ENCODE peak calls at places on chromosomes 2 and 18, in five cellular contexts. One of them, this sample, is unnamed.

GRCh38 chr18:59621027-59621426 is 76.2 kb downstream of the CCBE1 start:
- DNase-seq in brain microvascular endothelial cell: no peak
- DNase-seq in neural progenitor cell: no peak
- DNase-seq in uterus: no peak
- DNase-seq in stimulated activated CD4-positive, alpha-beta T cell treated with anti-CD3 and anti-CD28 coated beads, TNF-alpha, amount 100 ng/mL, for 48 hours: no peak
- DNase-seq in this sample: no peak

GRCh38 chr2:78780321-78780720 is 245.2 kb upstream of the REG3G start:
- DNase-seq in neural progenitor cell: no peak
- DNase-seq in uterus: no peak
- DNase-seq in brain microvascular endothelial cell: no peak
- DNase-seq in stimulated activated CD4-positive, alpha-beta T cell treated with anti-CD3 and anti-CD28 coated beads, TNF-alpha, amount 100 ng/mL, for 48 hours: no peak
- DNase-seq in this sample: no peak

GRCh38 chr2:43142921-43143438 is 83.4 kb downstream of the ZFP36L2 start:
- DNase-seq in uterus: no peak
- DNase-seq in stimulated activated CD4-positive, alpha-beta T cell treated with anti-CD3 and anti-CD28 coated beads, TNF-alpha, amount 100 ng/mL, for 48 hours: no peak
- DNase-seq in neural progenitor cell: no peak
- DNase-seq in brain microvascular endothelial cell: no peak
- DNase-seq in this sample: no peak

GRCh38 chr18:12041561-12041960 is 52.1 kb upstream of the ANKRD62 start:
- DNase-seq in neural progenitor cell: no peak
- DNase-seq in stimulated activated CD4-positive, alpha-beta T cell treated with anti-CD3 and anti-CD28 coated beads, TNF-alpha, amount 100 ng/mL, for 48 hours: no peak
- DNase-seq in brain microvascular endothelial cell: peak
- DNase-seq in uterus: no peak
- DNase-seq in this sample: no peak

GRCh38 chr18:42296723-42297122 is 341.7 kb downstream of the PIK3C3 start:
- DNase-seq in neural progenitor cell: no peak
- DNase-seq in uterus: no peak
- DNase-seq in stimulated activated CD4-positive, alpha-beta T cell treated with anti-CD3 and anti-CD28 coated beads, TNF-alpha, amount 100 ng/mL, for 48 hours: no peak
- DNase-seq in brain microvascular endothelial cell: peak
- DNase-seq in this sample: no peak

GRCh38 chr18:46680784-46681695 is 24.0 kb upstream of the LOXHD1 start:
- DNase-seq in uterus: no peak
- DNase-seq in brain microvascular endothelial cell: no peak
- DNase-seq in stimulated activated CD4-positive, alpha-beta T cell treated with anti-CD3 and anti-CD28 coated beads, TNF-alpha, amount 100 ng/mL, for 48 hours: no peak
- DNase-seq in neural progenitor cell: no peak
- DNase-seq in this sample: no peak

GRCh38 chr18:8045160-8045885 is 478.2 kb downstream of the PTPRM start:
- DNase-seq in uterus: no peak
- DNase-seq in stimulated activated CD4-positive, alpha-beta T cell treated with anti-CD3 and anti-CD28 coated beads, TNF-alpha, amount 100 ng/mL, for 48 hours: no peak
- DNase-seq in brain microvascular endothelial cell: no peak
- DNase-seq in neural progenitor cell: no peak
- DNase-seq in this sample: no peak

GRCh38 chr2:181846840-181847554 is 44.5 kb upstream of the ITPRID2 start:
- DNase-seq in uterus: no peak
- DNase-seq in stimulated activated CD4-positive, alpha-beta T cell treated with anti-CD3 and anti-CD28 coated beads, TNF-alpha, amount 100 ng/mL, for 48 hours: no peak
- DNase-seq in brain microvascular endothelial cell: no peak
- DNase-seq in neural progenitor cell: no peak
- DNase-seq in this sample: no peak

GRCh38 chr2:238019962-238020361 is 40.8 kb upstream of the SCLY start:
- DNase-seq in stimulated activated CD4-positive, alpha-beta T cell treated with anti-CD3 and anti-CD28 coated beads, TNF-alpha, amount 100 ng/mL, for 48 hours: no peak
- DNase-seq in neural progenitor cell: no peak
- DNase-seq in brain microvascular endothelial cell: no peak
- DNase-seq in uterus: no peak
- DNase-seq in this sample: no peak

GRCh38 chr18:55592572-55592971 is 4.6 kb upstream of the TCF4 start:
- DNase-seq in neural progenitor cell: no peak
- DNase-seq in stimulated activated CD4-positive, alpha-beta T cell treated with anti-CD3 and anti-CD28 coated beads, TNF-alpha, amount 100 ng/mL, for 48 hours: no peak
- DNase-seq in uterus: no peak
- DNase-seq in brain microvascular endothelial cell: peak
- DNase-seq in this sample: no peak

GRCh38 chr2:196403471-196403870 is 232.1 kb upstream of the STK17B start:
- DNase-seq in stimulated activated CD4-positive, alpha-beta T cell treated with anti-CD3 and anti-CD28 coated beads, TNF-alpha, amount 100 ng/mL, for 48 hours: no peak
- DNase-seq in brain microvascular endothelial cell: no peak
- DNase-seq in uterus: no peak
- DNase-seq in neural progenitor cell: no peak
- DNase-seq in this sample: no peak

GRCh38 chr18:13823707-13824395 is at the start of gene MC5R:
- DNase-seq in brain microvascular endothelial cell: peak
- DNase-seq in uterus: peak
- DNase-seq in stimulated activated CD4-positive, alpha-beta T cell treated with anti-CD3 and anti-CD28 coated beads, TNF-alpha, amount 100 ng/mL, for 48 hours: peak
- DNase-seq in neural progenitor cell: peak
- DNase-seq in this sample: no peak

GRCh38 chr18:52152036-52152435 is 188.0 kb upstream of the DCC start:
- DNase-seq in uterus: no peak
- DNase-seq in brain microvascular endothelial cell: no peak
- DNase-seq in neural progenitor cell: no peak
- DNase-seq in stimulated activated CD4-positive, alpha-beta T cell treated with anti-CD3 and anti-CD28 coated beads, TNF-alpha, amount 100 ng/mL, for 48 hours: no peak
- DNase-seq in this sample: no peak

GRCh38 chr2:45137941-45138695 is 128.9 kb upstream of the SIX2 start:
- DNase-seq in brain microvascular endothelial cell: no peak
- DNase-seq in uterus: no peak
- DNase-seq in neural progenitor cell: no peak
- DNase-seq in stimulated activated CD4-positive, alpha-beta T cell treated with anti-CD3 and anti-CD28 coated beads, TNF-alpha, amount 100 ng/mL, for 48 hours: no peak
- DNase-seq in this sample: no peak

GRCh38 chr2:36329251-36329650 is 26.3 kb upstream of the CRIM1 start:
- DNase-seq in stimulated activated CD4-positive, alpha-beta T cell treated with anti-CD3 and anti-CD28 coated beads, TNF-alpha, amount 100 ng/mL, for 48 hours: no peak
- DNase-seq in neural progenitor cell: no peak
- DNase-seq in uterus: no peak
- DNase-seq in brain microvascular endothelial cell: no peak
- DNase-seq in this sample: no peak

GRCh38 chr2:190382851-190383250 is 25.3 kb upstream of the MFSD6 start:
- DNase-seq in brain microvascular endothelial cell: peak
- DNase-seq in uterus: no peak
- DNase-seq in neural progenitor cell: peak
- DNase-seq in stimulated activated CD4-positive, alpha-beta T cell treated with anti-CD3 and anti-CD28 coated beads, TNF-alpha, amount 100 ng/mL, for 48 hours: no peak
- DNase-seq in this sample: no peak

GRCh38 chr2:54560146-54560881 is 104.2 kb downstream of the SPTBN1 start:
- DNase-seq in neural progenitor cell: peak
- DNase-seq in uterus: peak
- DNase-seq in stimulated activated CD4-positive, alpha-beta T cell treated with anti-CD3 and anti-CD28 coated beads, TNF-alpha, amount 100 ng/mL, for 48 hours: no peak
- DNase-seq in brain microvascular endothelial cell: no peak
- DNase-seq in this sample: no peak

GRCh38 chr2:120715356-120715755 is 20.3 kb upstream of the GLI2 start:
- DNase-seq in brain microvascular endothelial cell: no peak
- DNase-seq in uterus: no peak
- DNase-seq in stimulated activated CD4-positive, alpha-beta T cell treated with anti-CD3 and anti-CD28 coated beads, TNF-alpha, amount 100 ng/mL, for 48 hours: no peak
- DNase-seq in neural progenitor cell: no peak
- DNase-seq in this sample: no peak

GRCh38 chr2:223815884-223816570 is 21.4 kb downstream of the AP1S3 start:
- DNase-seq in neural progenitor cell: no peak
- DNase-seq in uterus: no peak
- DNase-seq in stimulated activated CD4-positive, alpha-beta T cell treated with anti-CD3 and anti-CD28 coated beads, TNF-alpha, amount 100 ng/mL, for 48 hours: no peak
- DNase-seq in brain microvascular endothelial cell: no peak
- DNase-seq in this sample: no peak

GRCh38 chr2:223889133-223889769 is 51.9 kb upstream of the AP1S3 start:
- DNase-seq in neural progenitor cell: no peak
- DNase-seq in brain microvascular endothelial cell: no peak
- DNase-seq in uterus: no peak
- DNase-seq in stimulated activated CD4-positive, alpha-beta T cell treated with anti-CD3 and anti-CD28 coated beads, TNF-alpha, amount 100 ng/mL, for 48 hours: no peak
- DNase-seq in this sample: no peak

GRCh38 chr2:56099967-56100366 is 83.8 kb upstream of the CCDC85A start:
- DNase-seq in neural progenitor cell: no peak
- DNase-seq in stimulated activated CD4-positive, alpha-beta T cell treated with anti-CD3 and anti-CD28 coated beads, TNF-alpha, amount 100 ng/mL, for 48 hours: no peak
- DNase-seq in brain microvascular endothelial cell: no peak
- DNase-seq in uterus: no peak
- DNase-seq in this sample: no peak

GRCh38 chr2:30621836-30622235 is 174.8 kb downstream of the LCLAT1 start:
- DNase-seq in stimulated activated CD4-positive, alpha-beta T cell treated with anti-CD3 and anti-CD28 coated beads, TNF-alpha, amount 100 ng/mL, for 48 hours: no peak
- DNase-seq in uterus: no peak
- DNase-seq in neural progenitor cell: no peak
- DNase-seq in brain microvascular endothelial cell: no peak
- DNase-seq in this sample: no peak

GRCh38 chr2:158761626-158762025 is 33.5 kb upstream of the DAPL1 start:
- DNase-seq in uterus: no peak
- DNase-seq in neural progenitor cell: no peak
- DNase-seq in brain microvascular endothelial cell: peak
- DNase-seq in stimulated activated CD4-positive, alpha-beta T cell treated with anti-CD3 and anti-CD28 coated beads, TNF-alpha, amount 100 ng/mL, for 48 hours: no peak
- DNase-seq in this sample: no peak

GRCh38 chr2:144131042-144131441 is 388.9 kb downstream of the ZEB2 start:
- DNase-seq in neural progenitor cell: no peak
- DNase-seq in brain microvascular endothelial cell: peak
- DNase-seq in uterus: no peak
- DNase-seq in stimulated activated CD4-positive, alpha-beta T cell treated with anti-CD3 and anti-CD28 coated beads, TNF-alpha, amount 100 ng/mL, for 48 hours: no peak
- DNase-seq in this sample: no peak

GRCh38 chr2:128289439-128289838 is 29.2 kb downstream of the HS6ST1 start:
- DNase-seq in neural progenitor cell: peak
- DNase-seq in brain microvascular endothelial cell: no peak
- DNase-seq in stimulated activated CD4-positive, alpha-beta T cell treated with anti-CD3 and anti-CD28 coated beads, TNF-alpha, amount 100 ng/mL, for 48 hours: no peak
- DNase-seq in uterus: no peak
- DNase-seq in this sample: no peak

GRCh38 chr18:7366597-7366996 is 135.7 kb downstream of the LRRC30 start:
- DNase-seq in brain microvascular endothelial cell: no peak
- DNase-seq in stimulated activated CD4-positive, alpha-beta T cell treated with anti-CD3 and anti-CD28 coated beads, TNF-alpha, amount 100 ng/mL, for 48 hours: no peak
- DNase-seq in neural progenitor cell: no peak
- DNase-seq in uterus: no peak
- DNase-seq in this sample: no peak

GRCh38 chr2:1550658-1551316 is 137.5 kb downstream of the TPO start:
- DNase-seq in neural progenitor cell: peak
- DNase-seq in uterus: peak
- DNase-seq in brain microvascular endothelial cell: no peak
- DNase-seq in stimulated activated CD4-positive, alpha-beta T cell treated with anti-CD3 and anti-CD28 coated beads, TNF-alpha, amount 100 ng/mL, for 48 hours: peak
- DNase-seq in this sample: no peak

GRCh38 chr2:29166237-29166630 is 51.0 kb downstream of the CLIP4 start:
- DNase-seq in stimulated activated CD4-positive, alpha-beta T cell treated with anti-CD3 and anti-CD28 coated beads, TNF-alpha, amount 100 ng/mL, for 48 hours: no peak
- DNase-seq in brain microvascular endothelial cell: no peak
- DNase-seq in uterus: no peak
- DNase-seq in neural progenitor cell: no peak
- DNase-seq in this sample: no peak

This sample was measured in gastrocnemius medialis.